ENCODE peak calls at places on chromosomes 4 and X, in six cellular contexts. P is epithelial cell of prostate, G is hippocampal formation, I is hepatocyte, D is astrocyte of the hippocampus, Y is GM20000. T is an unnamed sample.

GRCh38 chr4:122758033-122758432 is 25.5 kb downstream of the BBS12 start:
- DNase-seq in G (peak), D (peak), Y (peak), P (no peak), I (peak), T (no peak)

GRCh38 chrX:3678287-3678686 is 35.2 kb downstream of the PRKX start:
- DNase-seq in G (no peak), D (peak), Y (no peak), I (no peak), P (no peak), T (no peak)

GRCh38 chr4:87843936-87844335 is 11.2 kb downstream of the MEPE start:
- DNase-seq in Y (no peak), P (peak), I (peak), G (peak), D (no peak), T (peak)

GRCh38 chr4:71607780-71608673 is 175.9 kb downstream of the GC start:
- DNase-seq in I (peak), G (no peak), Y (no peak), D (peak), P (peak), T (no peak)

GRCh38 chrX:117989512-117989911 is 127.1 kb downstream of the KLHL13 start:
- DNase-seq in I (no peak), Y (no peak), D (no peak), G (no peak), P (no peak), T (no peak)

GRCh38 chr4:25843340-25844097 is 19.3 kb downstream of the SEL1L3 start:
- DNase-seq in Y (peak), I (no peak), G (no peak), D (no peak), P (no peak), T (no peak)

GRCh38 chr4:186693159-186693815 is 30.4 kb downstream of the FAT1 start:
- DNase-seq in G (no peak), P (no peak), I (no peak), D (peak), Y (no peak), T (no peak)

GRCh38 chr4:142128529-142128928 is 492.1 kb downstream of the IL15 start:
- DNase-seq in I (peak), D (peak), Y (no peak), P (no peak), G (no peak), T (no peak)

GRCh38 chrX:11698747-11699146 is 33.0 kb upstream of the ARHGAP6 start:
- DNase-seq in I (no peak), Y (no peak), G (no peak), P (no peak), D (no peak), T (no peak)

GRCh38 chrX:56130013-56130412 is 102.1 kb upstream of the KLF8 start:
- DNase-seq in I (no peak), D (no peak), G (no peak), P (no peak), Y (no peak), T (no peak)

GRCh38 chrX:119303137-119303536 is 67.1 kb downstream of the PGRMC1 start:
- DNase-seq in Y (no peak), G (no peak), P (no peak), I (no peak), D (no peak), T (no peak)

GRCh38 chrX:124211312-124211942 is 121.0 kb upstream of the TEX13D start:
- DNase-seq in P (no peak), I (peak), D (no peak), Y (peak), G (peak), T (no peak)

GRCh38 chrX:65667503-65668355 is at the start of gene MSN:
- DNase-seq in I (peak), D (peak), G (no peak), P (no peak), Y (peak), T (peak)

GRCh38 chr4:174099712-174100111 is 183.8 kb downstream of the FBXO8 start:
- DNase-seq in G (no peak), P (no peak), Y (no peak), D (no peak), I (no peak), T (no peak)

GRCh38 chrX:35115205-35115604 is 172.6 kb downstream of the FAM47B start:
- DNase-seq in Y (no peak), I (no peak), G (no peak), D (peak), P (no peak), T (no peak)

GRCh38 chr4:183200453-183200852 is 101.4 kb downstream of the WWC2 start:
- DNase-seq in G (no peak), D (peak), P (peak), Y (no peak), I (no peak), T (peak)

GRCh38 chr4:25531272-25531671 is 124.4 kb upstream of the SLC34A2 start:
- DNase-seq in I (no peak), Y (no peak), G (no peak), P (no peak), D (no peak), T (no peak)

GRCh38 chr4:7361256-7361655 is 73.5 kb downstream of the PSAPL1 start:
- DNase-seq in G (no peak), P (no peak), D (no peak), Y (no peak), I (peak), T (no peak)

GRCh38 chr4:38531126-38531737 is 132.8 kb upstream of the KLF3 start:
- DNase-seq in Y (peak), I (peak), D (peak), P (no peak), G (no peak), T (no peak)

GRCh38 chr4:147340547-147341225 is 140.2 kb upstream of the EDNRA start:
- DNase-seq in D (peak), G (no peak), P (no peak), Y (no peak), I (no peak), T (no peak)

GRCh38 chrX:17042046-17042445 is 95.6 kb downstream of the REPS2 start:
- DNase-seq in Y (no peak), I (no peak), G (no peak), D (no peak), P (no peak), T (no peak)

GRCh38 chrX:132406106-132406505 is 82.7 kb downstream of the MBNL3 start:
- DNase-seq in I (no peak), G (no peak), P (no peak), Y (no peak), D (no peak), T (no peak)

GRCh38 chr4:2059034-2059725 is at the start of gene NAT8L:
- DNase-seq in I (peak), P (no peak), G (peak), Y (peak), D (peak), T (peak)

GRCh38 chr4:15738877-15739276 is 36.0 kb downstream of the BST1 start:
- DNase-seq in I (no peak), G (peak), P (no peak), Y (no peak), D (peak), T (no peak)

GRCh38 chr4:55729306-55730142 is 90.1 kb upstream of the EXOC1L start:
- DNase-seq in D (no peak), Y (no peak), P (peak), G (no peak), I (peak), T (no peak)

GRCh38 chr4:6008092-6008551 is 10.1 kb downstream of the C4orf50 start:
- DNase-seq in P (no peak), Y (no peak), D (no peak), I (peak), G (no peak), T (no peak)

GRCh38 chr4:3257125-3257690 is 8.2 kb downstream of the MSANTD1 start:
- DNase-seq in P (peak), Y (no peak), G (no peak), D (no peak), I (no peak), T (no peak)

GRCh38 chr4:181966084-181966483 is 277.1 kb upstream of the TENM3 start:
- DNase-seq in P (no peak), G (no peak), D (peak), I (no peak), Y (no peak), T (no peak)

GRCh38 chr4:156638925-156639605 is 332.5 kb downstream of the PDGFC start:
- DNase-seq in I (no peak), Y (no peak), G (no peak), D (peak), P (no peak), T (no peak)

GRCh38 chr4:125433453-125433852 is 118.7 kb downstream of the FAT4 start:
- DNase-seq in G (no peak), D (peak), Y (no peak), I (no peak), P (no peak), T (no peak)

GRCh38 chr4:53646792-53647191 is 55.5 kb upstream of the LNX1 start:
- DNase-seq in I (peak), Y (no peak), P (no peak), D (no peak), G (no peak), T (no peak)

GRCh38 chrX:119686087-119686639 is 6.8 kb downstream of the SEPTIN6 start:
- DNase-seq in I (no peak), D (no peak), G (no peak), P (no peak), Y (no peak), T (no peak)

GRCh38 chrX:373641-374471 is 12.9 kb downstream of the PPP2R3B start:
- DNase-seq in Y (peak), P (no peak), D (peak), I (peak), G (no peak), T (no peak)

GRCh38 chr4:112766422-112766821 is 129.5 kb downstream of the LARP7 start:
- DNase-seq in D (peak), I (peak), Y (peak), G (peak), P (no peak), T (no peak)

GRCh38 chr4:19187104-19187503 is 1064.6 kb upstream of the SLIT2 start:
- DNase-seq in I (peak), Y (no peak), D (peak), P (no peak), G (no peak), T (no peak)

GRCh38 chrX:105645667-105646354 is 176.5 kb upstream of the NRK start:
- DNase-seq in Y (no peak), D (no peak), I (no peak), G (no peak), P (peak), T (no peak)

GRCh38 chr4:42501624-42502401 is 104.5 kb downstream of the SHISA3 start:
- DNase-seq in G (no peak), Y (no peak), D (peak), P (no peak), I (no peak), T (no peak)